ENCODE peak calls at places on chromosomes 5 and 9, in six cellular contexts. One of them, this sample, is unnamed.

GRCh38 chr9:13863112-13863511 is 450.8 kb downstream of the NFIB start:
- DNase-seq in WERI-Rb-1: no peak
- DNase-seq in psoas muscle: peak
- DNase-seq in brain microvascular endothelial cell: no peak
- DNase-seq in left ventricle myocardium inferior: peak
- DNase-seq in fibroblast of lung: peak
- DNase-seq in this sample: peak

GRCh38 chr5:144191461-144191860 is 20.8 kb downstream of the KCTD16 start:
- DNase-seq in WERI-Rb-1: no peak
- DNase-seq in psoas muscle: no peak
- DNase-seq in brain microvascular endothelial cell: no peak
- DNase-seq in left ventricle myocardium inferior: no peak
- DNase-seq in fibroblast of lung: no peak
- DNase-seq in this sample: no peak

GRCh38 chr9:86749530-86750275 is 197.6 kb downstream of the GAS1 start:
- DNase-seq in WERI-Rb-1: no peak
- DNase-seq in psoas muscle: no peak
- DNase-seq in brain microvascular endothelial cell: peak
- DNase-seq in left ventricle myocardium inferior: no peak
- DNase-seq in fibroblast of lung: peak
- DNase-seq in this sample: peak

GRCh38 chr5:139651863-139652787 is 4.0 kb downstream of the CXXC5 start:
- DNase-seq in WERI-Rb-1: peak
- DNase-seq in psoas muscle: peak
- DNase-seq in brain microvascular endothelial cell: peak
- DNase-seq in left ventricle myocardium inferior: peak
- DNase-seq in fibroblast of lung: peak
- DNase-seq in this sample: peak

GRCh38 chr9:36716496-36716895 is 143.8 kb downstream of the MELK start:
- DNase-seq in WERI-Rb-1: no peak
- DNase-seq in psoas muscle: no peak
- DNase-seq in brain microvascular endothelial cell: peak
- DNase-seq in left ventricle myocardium inferior: no peak
- DNase-seq in fibroblast of lung: peak
- DNase-seq in this sample: no peak

GRCh38 chr5:126866837-126867236 is 89.9 kb downstream of the LMNB1 start:
- DNase-seq in WERI-Rb-1: no peak
- DNase-seq in psoas muscle: no peak
- DNase-seq in brain microvascular endothelial cell: no peak
- DNase-seq in left ventricle myocardium inferior: no peak
- DNase-seq in fibroblast of lung: no peak
- DNase-seq in this sample: no peak

GRCh38 chr9:86642721-86643120 is 288.5 kb upstream of the TUT7 start:
- DNase-seq in WERI-Rb-1: no peak
- DNase-seq in psoas muscle: no peak
- DNase-seq in brain microvascular endothelial cell: no peak
- DNase-seq in left ventricle myocardium inferior: no peak
- DNase-seq in fibroblast of lung: no peak
- DNase-seq in this sample: no peak

GRCh38 chr5:181044662-181045305 is 4.7 kb downstream of the BTNL9 start:
- DNase-seq in WERI-Rb-1: no peak
- DNase-seq in psoas muscle: peak
- DNase-seq in brain microvascular endothelial cell: no peak
- DNase-seq in left ventricle myocardium inferior: peak
- DNase-seq in fibroblast of lung: no peak
- DNase-seq in this sample: no peak

GRCh38 chr5:7961540-7961939 is 92.6 kb downstream of the MTRR start:
- DNase-seq in WERI-Rb-1: no peak
- DNase-seq in psoas muscle: no peak
- DNase-seq in brain microvascular endothelial cell: no peak
- DNase-seq in left ventricle myocardium inferior: no peak
- DNase-seq in fibroblast of lung: no peak
- DNase-seq in this sample: no peak

GRCh38 chr9:272251-273213 is 57.9 kb downstream of the DOCK8 start:
- DNase-seq in WERI-Rb-1: no peak
- DNase-seq in psoas muscle: no peak
- DNase-seq in brain microvascular endothelial cell: no peak
- DNase-seq in left ventricle myocardium inferior: no peak
- DNase-seq in fibroblast of lung: no peak
- DNase-seq in this sample: no peak

GRCh38 chr5:130994496-130995253 is 170.4 kb downstream of the HINT1 start:
- DNase-seq in WERI-Rb-1: no peak
- DNase-seq in psoas muscle: no peak
- DNase-seq in brain microvascular endothelial cell: no peak
- DNase-seq in left ventricle myocardium inferior: no peak
- DNase-seq in fibroblast of lung: no peak
- DNase-seq in this sample: no peak

GRCh38 chr5:109779036-109779735 is 89.5 kb downstream of the MAN2A1 start:
- DNase-seq in WERI-Rb-1: no peak
- DNase-seq in psoas muscle: no peak
- DNase-seq in brain microvascular endothelial cell: no peak
- DNase-seq in left ventricle myocardium inferior: no peak
- DNase-seq in fibroblast of lung: peak
- DNase-seq in this sample: peak

GRCh38 chr5:172380992-172381643 is 73.2 kb downstream of the SH3PXD2B start:
- DNase-seq in WERI-Rb-1: no peak
- DNase-seq in psoas muscle: peak
- DNase-seq in brain microvascular endothelial cell: no peak
- DNase-seq in left ventricle myocardium inferior: peak
- DNase-seq in fibroblast of lung: peak
- DNase-seq in this sample: no peak

GRCh38 chr5:75622564-75622963 is 11.3 kb downstream of the ANKDD1B start:
- DNase-seq in WERI-Rb-1: no peak
- DNase-seq in psoas muscle: no peak
- DNase-seq in brain microvascular endothelial cell: no peak
- DNase-seq in left ventricle myocardium inferior: no peak
- DNase-seq in fibroblast of lung: peak
- DNase-seq in this sample: no peak

GRCh38 chr5:149049371-149049781 is 13.5 kb downstream of the SH3TC2 start:
- DNase-seq in WERI-Rb-1: no peak
- DNase-seq in psoas muscle: no peak
- DNase-seq in brain microvascular endothelial cell: no peak
- DNase-seq in left ventricle myocardium inferior: no peak
- DNase-seq in fibroblast of lung: no peak
- DNase-seq in this sample: no peak

GRCh38 chr5:43389679-43390329 is 22.4 kb downstream of the CCL28 start:
- DNase-seq in WERI-Rb-1: peak
- DNase-seq in psoas muscle: no peak
- DNase-seq in brain microvascular endothelial cell: peak
- DNase-seq in left ventricle myocardium inferior: peak
- DNase-seq in fibroblast of lung: peak
- DNase-seq in this sample: peak

GRCh38 chr9:77127071-77127470 is 50.3 kb upstream of the VPS13A start:
- DNase-seq in WERI-Rb-1: no peak
- DNase-seq in psoas muscle: no peak
- DNase-seq in brain microvascular endothelial cell: no peak
- DNase-seq in left ventricle myocardium inferior: no peak
- DNase-seq in fibroblast of lung: no peak
- DNase-seq in this sample: no peak

GRCh38 chr5:80960531-80961375 is 590 bp downstream of the RASGRF2 start:
- DNase-seq in WERI-Rb-1: peak
- DNase-seq in psoas muscle: no peak
- DNase-seq in brain microvascular endothelial cell: no peak
- DNase-seq in left ventricle myocardium inferior: peak
- DNase-seq in fibroblast of lung: peak
- DNase-seq in this sample: peak

GRCh38 chr9:123445116-123445515 is 89.1 kb downstream of the CRB2 start:
- DNase-seq in WERI-Rb-1: no peak
- DNase-seq in psoas muscle: no peak
- DNase-seq in brain microvascular endothelial cell: no peak
- DNase-seq in left ventricle myocardium inferior: no peak
- DNase-seq in fibroblast of lung: no peak
- DNase-seq in this sample: no peak

GRCh38 chr5:170283296-170283695 is 14.3 kb downstream of the LCP2 start:
- DNase-seq in WERI-Rb-1: no peak
- DNase-seq in psoas muscle: no peak
- DNase-seq in brain microvascular endothelial cell: no peak
- DNase-seq in left ventricle myocardium inferior: no peak
- DNase-seq in fibroblast of lung: no peak
- DNase-seq in this sample: no peak

GRCh38 chr5:95130951-95131350 is 153.9 kb downstream of the MCTP1 start:
- DNase-seq in WERI-Rb-1: no peak
- DNase-seq in psoas muscle: no peak
- DNase-seq in brain microvascular endothelial cell: peak
- DNase-seq in left ventricle myocardium inferior: no peak
- DNase-seq in fibroblast of lung: peak
- DNase-seq in this sample: peak

GRCh38 chr5:33834334-33834733 is 57.5 kb downstream of the ADAMTS12 start:
- DNase-seq in WERI-Rb-1: no peak
- DNase-seq in psoas muscle: no peak
- DNase-seq in brain microvascular endothelial cell: peak
- DNase-seq in left ventricle myocardium inferior: no peak
- DNase-seq in fibroblast of lung: peak
- DNase-seq in this sample: peak

GRCh38 chr5:171872666-171873065 is 87.0 kb downstream of the SMIM23 start:
- DNase-seq in WERI-Rb-1: no peak
- DNase-seq in psoas muscle: no peak
- DNase-seq in brain microvascular endothelial cell: peak
- DNase-seq in left ventricle myocardium inferior: no peak
- DNase-seq in fibroblast of lung: peak
- DNase-seq in this sample: no peak

GRCh38 chr5:55829956-55830355 is 21.2 kb upstream of the IL31RA start:
- DNase-seq in WERI-Rb-1: no peak
- DNase-seq in psoas muscle: no peak
- DNase-seq in brain microvascular endothelial cell: no peak
- DNase-seq in left ventricle myocardium inferior: no peak
- DNase-seq in fibroblast of lung: peak
- DNase-seq in this sample: no peak

GRCh38 chr5:112724901-112725300 is 12.8 kb upstream of the APC start:
- DNase-seq in WERI-Rb-1: no peak
- DNase-seq in psoas muscle: no peak
- DNase-seq in brain microvascular endothelial cell: no peak
- DNase-seq in left ventricle myocardium inferior: no peak
- DNase-seq in fibroblast of lung: no peak
- DNase-seq in this sample: no peak

GRCh38 chr5:123808841-123809240 is 296.9 kb downstream of the CSNK1G3 start:
- DNase-seq in WERI-Rb-1: no peak
- DNase-seq in psoas muscle: no peak
- DNase-seq in brain microvascular endothelial cell: no peak
- DNase-seq in left ventricle myocardium inferior: no peak
- DNase-seq in fibroblast of lung: no peak
- DNase-seq in this sample: no peak

GRCh38 chr5:113162770-113163169 is 186.2 kb downstream of the DCP2 start:
- DNase-seq in WERI-Rb-1: no peak
- DNase-seq in psoas muscle: no peak
- DNase-seq in brain microvascular endothelial cell: no peak
- DNase-seq in left ventricle myocardium inferior: no peak
- DNase-seq in fibroblast of lung: peak
- DNase-seq in this sample: peak

GRCh38 chr5:174751154-174751990 is 27.0 kb downstream of the MSX2 start:
- DNase-seq in WERI-Rb-1: no peak
- DNase-seq in psoas muscle: peak
- DNase-seq in brain microvascular endothelial cell: no peak
- DNase-seq in left ventricle myocardium inferior: no peak
- DNase-seq in fibroblast of lung: peak
- DNase-seq in this sample: no peak

GRCh38 chr5:161851691-161852299 is 3.9 kb downstream of the GABRA1 start:
- DNase-seq in WERI-Rb-1: no peak
- DNase-seq in psoas muscle: no peak
- DNase-seq in brain microvascular endothelial cell: no peak
- DNase-seq in left ventricle myocardium inferior: no peak
- DNase-seq in fibroblast of lung: no peak
- DNase-seq in this sample: no peak
- TF ChIP-seq CTCF in WERI-Rb-1: no peak
- TF ChIP-seq CTCF in psoas muscle: no peak
- TF ChIP-seq CTCF in brain microvascular endothelial cell: no peak
- TF ChIP-seq CTCF in left ventricle myocardium inferior: no peak
- TF ChIP-seq CTCF in fibroblast of lung: no peak
- TF ChIP-seq CTCF in this sample: peak

GRCh38 chr9:134406366-134407122 is 80.3 kb downstream of the RXRA start:
- DNase-seq in WERI-Rb-1: no peak
- DNase-seq in psoas muscle: no peak
- DNase-seq in brain microvascular endothelial cell: no peak
- DNase-seq in left ventricle myocardium inferior: no peak
- DNase-seq in fibroblast of lung: no peak
- DNase-seq in this sample: no peak
- H3K4me3 ChIP-seq in WERI-Rb-1: no peak
- H3K4me3 ChIP-seq in psoas muscle: peak
- H3K4me3 ChIP-seq in brain microvascular endothelial cell: peak
- H3K4me3 ChIP-seq in left ventricle myocardium inferior: peak
- H3K4me3 ChIP-seq in fibroblast of lung: no peak
- H3K4me3 ChIP-seq in this sample: peak

GRCh38 chr5:6583049-6583880 is 49.6 kb downstream of the NSUN2 start:
- DNase-seq in WERI-Rb-1: peak
- DNase-seq in psoas muscle: peak
- DNase-seq in brain microvascular endothelial cell: no peak
- DNase-seq in left ventricle myocardium inferior: peak
- DNase-seq in fibroblast of lung: peak
- DNase-seq in this sample: peak
- TF ChIP-seq CTCF in WERI-Rb-1: peak
- TF ChIP-seq CTCF in psoas muscle: peak
- TF ChIP-seq CTCF in brain microvascular endothelial cell: peak
- TF ChIP-seq CTCF in left ventricle myocardium inferior: peak
- TF ChIP-seq CTCF in fibroblast of lung: no peak
- TF ChIP-seq CTCF in this sample: no peak

DNA sequence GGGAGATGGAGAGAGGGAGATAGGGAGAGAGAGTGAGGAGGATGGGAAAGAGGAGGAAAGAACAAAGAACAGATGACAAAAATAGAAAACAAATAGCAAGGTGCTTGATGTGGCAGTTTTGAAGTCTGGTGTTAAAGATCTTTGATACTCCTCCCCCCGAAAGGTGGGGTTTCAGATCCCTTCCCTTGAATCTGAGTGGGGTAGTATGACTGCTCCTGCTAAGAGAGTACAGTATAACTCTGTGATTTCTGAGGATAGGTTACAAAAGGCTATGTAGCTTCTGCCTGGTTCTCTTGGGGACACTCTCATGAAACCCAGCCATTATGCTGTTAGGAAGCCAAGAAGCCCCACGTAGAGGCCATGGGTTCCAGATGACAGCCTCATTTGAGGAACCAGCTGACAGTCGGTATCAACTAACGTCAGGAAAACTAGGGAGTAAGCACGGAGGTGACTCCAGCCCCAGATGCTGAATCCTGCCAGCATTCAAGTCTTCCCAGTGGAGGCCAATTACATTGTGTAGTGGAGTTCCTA is 102.1 kb downstream of the FANCC start:
- DNase-seq in WERI-Rb-1: no peak
- DNase-seq in psoas muscle: no peak
- DNase-seq in brain microvascular endothelial cell: no peak
- DNase-seq in left ventricle myocardium inferior: no peak
- DNase-seq in fibroblast of lung: no peak
- DNase-seq in this sample: no peak
- H3K4me3 ChIP-seq in WERI-Rb-1: no peak
- H3K4me3 ChIP-seq in psoas muscle: no peak
- H3K4me3 ChIP-seq in brain microvascular endothelial cell: no peak
- H3K4me3 ChIP-seq in left ventricle myocardium inferior: no peak
- H3K4me3 ChIP-seq in fibroblast of lung: no peak
- H3K4me3 ChIP-seq in this sample: no peak

GRCh38 chr9:70120834-70121510 is 77.3 kb downstream of the MAMDC2 start:
- DNase-seq in WERI-Rb-1: peak
- DNase-seq in psoas muscle: peak
- DNase-seq in brain microvascular endothelial cell: peak
- DNase-seq in left ventricle myocardium inferior: peak
- DNase-seq in fibroblast of lung: peak
- DNase-seq in this sample: peak
- TF ChIP-seq CTCF in WERI-Rb-1: peak
- TF ChIP-seq CTCF in psoas muscle: peak
- TF ChIP-seq CTCF in brain microvascular endothelial cell: peak
- TF ChIP-seq CTCF in left ventricle myocardium inferior: peak
- TF ChIP-seq CTCF in fibroblast of lung: peak
- TF ChIP-seq CTCF in this sample: peak